ENCODE peak calls at places on chromosomes 3 and 15, in four cellular contexts. One of them, this sample, is unnamed.

GRCh38 chr15:85974742-85975141 is 104.9 kb upstream of the AGBL1 start:
- DNase-seq in coronary artery: no peak
- DNase-seq in stomach: no peak
- DNase-seq in GM06990: no peak
- DNase-seq in this sample: no peak

GRCh38 chr15:89836255-89837133 is 21.8 kb upstream of the ANPEP start:
- DNase-seq in coronary artery: no peak
- DNase-seq in stomach: no peak
- DNase-seq in GM06990: no peak
- DNase-seq in this sample: no peak

GRCh38 chr3:40690696-40691597 is 166.2 kb downstream of the ZNF621 start:
- DNase-seq in coronary artery: peak
- DNase-seq in stomach: peak
- DNase-seq in GM06990: no peak
- DNase-seq in this sample: no peak

GRCh38 chr15:90095521-90095959 is 6.7 kb downstream of the IDH2 start:
- DNase-seq in coronary artery: no peak
- DNase-seq in stomach: peak
- DNase-seq in GM06990: no peak
- DNase-seq in this sample: no peak

GRCh38 chr15:56824174-56824573 is 90.9 kb upstream of the ZNF280D start:
- DNase-seq in coronary artery: no peak
- DNase-seq in stomach: no peak
- DNase-seq in GM06990: no peak
- DNase-seq in this sample: no peak

GRCh38 chr3:104412608-104413580 is 953.8 kb upstream of the ALCAM start:
- DNase-seq in coronary artery: no peak
- DNase-seq in stomach: no peak
- DNase-seq in GM06990: no peak
- DNase-seq in this sample: no peak

GRCh38 chr3:85193565-85193964 is 234.8 kb downstream of the CADM2 start:
- DNase-seq in coronary artery: no peak
- DNase-seq in stomach: no peak
- DNase-seq in GM06990: no peak
- DNase-seq in this sample: no peak

GRCh38 chr3:179713643-179714090 is 60.8 kb downstream of the USP13 start:
- DNase-seq in coronary artery: no peak
- DNase-seq in stomach: no peak
- DNase-seq in GM06990: no peak
- DNase-seq in this sample: no peak

GRCh38 chr3:132360717-132361116 is 43.5 kb downstream of the ACP3 start:
- DNase-seq in coronary artery: no peak
- DNase-seq in stomach: no peak
- DNase-seq in GM06990: no peak
- DNase-seq in this sample: no peak

GRCh38 chr3:115833074-115833473 is 209.8 kb downstream of the GAP43 start:
- DNase-seq in coronary artery: no peak
- DNase-seq in stomach: no peak
- DNase-seq in GM06990: no peak
- DNase-seq in this sample: no peak

GRCh38 chr3:52518723-52519444 is 14.8 kb downstream of the NT5DC2 start:
- DNase-seq in coronary artery: no peak
- DNase-seq in stomach: peak
- DNase-seq in GM06990: no peak
- DNase-seq in this sample: no peak

GRCh38 chr3:118187221-118187620 is 847.4 kb downstream of the IGSF11 start:
- DNase-seq in coronary artery: no peak
- DNase-seq in stomach: no peak
- DNase-seq in GM06990: no peak
- DNase-seq in this sample: no peak

GRCh38 chr15:29138260-29138659 is 131.4 kb downstream of the NSMCE3 start:
- DNase-seq in coronary artery: no peak
- DNase-seq in stomach: no peak
- DNase-seq in GM06990: no peak
- DNase-seq in this sample: no peak

GRCh38 chr3:142645236-142645793 is 49.1 kb downstream of the PLS1 start:
- DNase-seq in coronary artery: no peak
- DNase-seq in stomach: no peak
- DNase-seq in GM06990: no peak
- DNase-seq in this sample: no peak

GRCh38 chr3:105355355-105356063 is 11.2 kb upstream of the ALCAM start:
- DNase-seq in coronary artery: no peak
- DNase-seq in stomach: no peak
- DNase-seq in GM06990: no peak
- DNase-seq in this sample: no peak

GRCh38 chr3:191065183-191065805 is 133.7 kb upstream of the OSTN start:
- DNase-seq in coronary artery: no peak
- DNase-seq in stomach: no peak
- DNase-seq in GM06990: no peak
- DNase-seq in this sample: no peak

GRCh38 chr3:132605374-132605792 is 8.3 kb downstream of the ACKR4 start:
- DNase-seq in coronary artery: no peak
- DNase-seq in stomach: no peak
- DNase-seq in GM06990: no peak
- DNase-seq in this sample: no peak

GRCh38 chr15:38255690-38256089 is 3.1 kb downstream of the SPRED1 start:
- DNase-seq in coronary artery: no peak
- DNase-seq in stomach: no peak
- DNase-seq in GM06990: no peak
- DNase-seq in this sample: no peak

GRCh38 chr15:62059818-62060115 is 480 bp downstream of the VPS13C start:
- DNase-seq in coronary artery: no peak
- DNase-seq in stomach: peak
- DNase-seq in GM06990: peak
- DNase-seq in this sample: peak

GRCh38 chr15:78210349-78210717 is 24.0 kb downstream of the ACSBG1 start:
- DNase-seq in coronary artery: no peak
- DNase-seq in stomach: peak
- DNase-seq in GM06990: no peak
- DNase-seq in this sample: no peak

GRCh38 chr15:25655168-25655956 is 207.8 kb downstream of the ATP10A start:
- DNase-seq in coronary artery: no peak
- DNase-seq in stomach: no peak
- DNase-seq in GM06990: no peak
- DNase-seq in this sample: no peak

GRCh38 chr3:72862314-72863090 is 14.3 kb upstream of the SHQ1 start:
- DNase-seq in coronary artery: no peak
- DNase-seq in stomach: no peak
- DNase-seq in GM06990: no peak
- DNase-seq in this sample: no peak

GRCh38 chr3:146680602-146681001 is 75.5 kb upstream of the PLSCR5 start:
- DNase-seq in coronary artery: no peak
- DNase-seq in stomach: no peak
- DNase-seq in GM06990: no peak
- DNase-seq in this sample: no peak

GRCh38 chr15:50181983-50182232 is at the start of gene SLC27A2:
- DNase-seq in coronary artery: no peak
- DNase-seq in stomach: peak
- DNase-seq in GM06990: no peak
- DNase-seq in this sample: no peak

GRCh38 chr3:56919137-56919796 is 117.5 kb upstream of the ARHGEF3 start:
- DNase-seq in coronary artery: no peak
- DNase-seq in stomach: no peak
- DNase-seq in GM06990: peak
- DNase-seq in this sample: no peak

GRCh38 chr15:55005679-55006078 is 191.1 kb downstream of the RSL24D1 start:
- DNase-seq in coronary artery: no peak
- DNase-seq in stomach: no peak
- DNase-seq in GM06990: no peak
- DNase-seq in this sample: no peak

GRCh38 chr15:60121845-60122244 is 117.7 kb downstream of the FOXB1 start:
- DNase-seq in coronary artery: no peak
- DNase-seq in stomach: no peak
- DNase-seq in GM06990: peak
- DNase-seq in this sample: no peak

GRCh38 chr3:106326941-106327765 is 458.3 kb upstream of the CBLB start:
- DNase-seq in coronary artery: no peak
- DNase-seq in stomach: no peak
- DNase-seq in GM06990: no peak
- DNase-seq in this sample: no peak

GRCh38 chr3:24396338-24396737 is 98.3 kb downstream of the THRB start:
- DNase-seq in coronary artery: no peak
- DNase-seq in stomach: no peak
- DNase-seq in GM06990: no peak
- DNase-seq in this sample: no peak

GRCh38 chr3:142228964-142229363 is 3.6 kb upstream of the GK5 start:
- DNase-seq in coronary artery: no peak
- DNase-seq in stomach: no peak
- DNase-seq in GM06990: no peak
- DNase-seq in this sample: no peak

GRCh38 chr15:40065166-40065565 is 26.2 kb upstream of the SRP14 start:
- DNase-seq in coronary artery: no peak
- DNase-seq in stomach: no peak
- DNase-seq in GM06990: no peak
- DNase-seq in this sample: no peak

GRCh38 chr3:37816271-37816670 is 45.4 kb upstream of the CTDSPL start:
- DNase-seq in coronary artery: no peak
- DNase-seq in stomach: no peak
- DNase-seq in GM06990: no peak
- DNase-seq in this sample: no peak

GRCh38 chr15:72382146-72382545 is 6.3 kb upstream of the HEXA start:
- DNase-seq in coronary artery: no peak
- DNase-seq in stomach: no peak
- DNase-seq in GM06990: no peak
- DNase-seq in this sample: no peak
- TF ChIP-seq CTCF in coronary artery: no peak
- TF ChIP-seq CTCF in stomach: peak
- TF ChIP-seq CTCF in GM06990: peak
- TF ChIP-seq CTCF in this sample: no peak

DNA sequence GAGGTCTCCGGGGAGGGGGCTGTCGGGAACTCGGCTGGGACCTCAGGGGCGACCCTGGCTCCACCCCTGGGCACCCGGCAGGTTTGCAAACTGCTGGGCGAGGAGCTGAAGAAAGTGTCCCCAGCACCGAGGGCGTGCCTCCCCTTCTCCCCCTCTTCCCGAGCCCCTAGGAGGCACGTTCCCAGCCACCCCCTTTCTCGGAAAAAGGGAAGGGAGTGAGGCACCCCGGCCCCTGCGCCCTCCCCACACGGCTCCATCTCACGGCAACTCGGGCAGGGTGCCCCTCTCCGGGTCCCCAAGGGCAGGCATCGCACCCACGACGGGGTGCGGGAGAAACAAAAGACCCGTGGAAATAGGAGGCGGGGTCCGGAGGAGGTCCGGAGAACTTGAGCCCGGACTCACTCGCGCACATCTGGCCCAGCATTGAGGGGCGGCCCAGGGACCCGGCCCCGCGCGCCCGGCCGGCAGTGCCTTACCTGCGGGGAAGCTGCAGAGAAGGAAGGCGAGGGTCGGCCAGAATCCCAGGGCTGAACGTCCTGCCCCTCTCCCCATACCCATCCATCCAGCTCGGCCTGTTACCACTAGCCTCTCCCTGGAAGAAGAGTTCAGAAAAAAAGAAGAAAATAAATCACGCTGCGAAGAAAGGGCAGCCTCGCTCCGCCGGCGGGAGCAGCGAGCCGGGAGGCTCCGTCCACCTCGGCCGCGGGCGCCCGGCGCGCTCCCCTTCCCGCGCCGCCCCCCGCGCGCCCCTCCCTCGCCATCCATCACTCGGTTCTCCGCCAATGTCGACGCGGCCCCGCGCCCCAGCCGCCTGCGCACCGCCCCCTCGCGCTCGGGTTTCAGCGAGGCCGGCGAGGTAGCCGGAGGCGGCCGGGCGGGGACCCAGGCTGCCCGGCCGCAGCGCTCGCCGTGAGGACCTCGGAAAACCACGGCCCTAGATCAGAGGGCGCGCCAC is 16.3 kb downstream of the RGMA start:
- DNase-seq in coronary artery: no peak
- DNase-seq in stomach: peak
- DNase-seq in GM06990: no peak
- DNase-seq in this sample: no peak
- TF ChIP-seq CTCF in coronary artery: no peak
- TF ChIP-seq CTCF in stomach: no peak
- TF ChIP-seq CTCF in GM06990: no peak
- TF ChIP-seq CTCF in this sample: no peak

DNA sequence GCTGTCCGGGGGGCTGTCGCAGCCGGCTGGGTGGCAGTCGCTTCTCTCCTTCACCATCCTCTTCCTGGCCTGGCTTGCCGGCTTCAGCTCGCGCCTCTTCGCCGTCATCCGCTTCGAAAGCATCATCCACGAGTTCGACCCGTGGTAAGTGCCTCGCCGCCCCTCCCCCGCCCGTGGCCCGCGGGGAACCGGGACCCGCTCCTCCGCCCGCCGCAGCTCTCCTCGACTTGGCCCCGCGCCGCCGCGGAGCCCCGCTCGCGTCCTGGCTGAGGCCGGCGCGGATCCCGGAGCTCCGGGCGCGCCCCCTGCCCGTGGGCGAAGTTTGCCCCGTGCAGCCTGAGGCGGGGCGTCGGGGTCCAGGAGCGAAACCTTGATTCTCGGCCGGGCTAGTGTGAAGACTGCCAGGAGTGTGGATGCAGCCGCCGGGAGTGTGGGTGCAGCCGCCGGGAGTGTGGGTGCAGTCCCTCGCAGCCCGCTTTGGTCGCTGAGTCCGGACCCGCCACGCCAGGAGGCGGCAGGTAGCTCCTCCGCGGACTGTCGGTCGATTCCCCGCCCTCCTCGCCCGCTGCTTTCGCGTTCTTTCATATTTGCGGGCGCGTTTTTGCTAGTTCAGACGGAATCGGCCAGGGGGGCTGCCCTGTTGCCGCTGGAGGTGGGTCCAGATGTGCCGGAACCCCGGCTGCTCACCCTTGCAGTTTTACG is 595 bp downstream of the STT3B start:
- DNase-seq in coronary artery: peak
- DNase-seq in stomach: peak
- DNase-seq in GM06990: peak
- DNase-seq in this sample: peak
- TF ChIP-seq CTCF in coronary artery: no peak
- TF ChIP-seq CTCF in stomach: no peak
- TF ChIP-seq CTCF in GM06990: no peak
- TF ChIP-seq CTCF in this sample: no peak

DNA sequence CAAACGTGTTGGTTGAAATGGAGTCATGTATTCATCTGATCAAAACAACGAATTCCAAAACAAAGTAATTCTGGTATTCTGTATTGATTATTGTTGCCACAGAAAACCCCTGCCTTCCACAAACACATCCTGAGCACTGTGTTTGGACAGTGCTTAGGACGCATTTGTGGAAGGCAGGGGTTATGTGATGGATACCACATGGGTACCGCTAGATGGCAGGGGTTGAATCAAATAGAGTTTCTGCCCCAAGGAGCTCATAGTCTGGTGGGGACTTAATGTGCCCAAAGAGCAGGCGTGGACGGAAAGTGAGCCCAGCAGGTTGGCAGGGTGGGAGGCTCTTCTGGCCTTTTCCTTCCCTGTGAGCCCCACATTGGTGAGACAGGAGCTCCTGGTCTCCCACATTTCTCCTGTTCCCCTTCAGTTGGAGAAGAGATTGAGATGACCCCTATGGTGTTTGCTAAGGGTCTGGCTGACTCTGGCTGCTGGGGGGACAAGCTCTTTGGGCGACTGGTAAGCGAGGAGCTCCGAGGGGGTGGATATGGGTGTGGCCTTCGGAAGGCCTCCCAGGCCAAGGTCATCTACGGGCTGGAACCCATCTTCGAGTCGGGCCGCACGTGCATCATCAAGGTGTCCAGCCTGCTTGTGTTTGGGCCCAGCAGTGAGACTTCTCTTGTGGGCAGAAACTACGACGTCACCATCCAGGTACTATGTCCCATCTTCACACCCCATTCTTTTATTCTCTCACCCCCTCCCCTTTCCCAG is 22.1 kb upstream of the SLC28A1 start:
- DNase-seq in coronary artery: no peak
- DNase-seq in stomach: no peak
- DNase-seq in GM06990: no peak
- DNase-seq in this sample: no peak
- TF ChIP-seq CTCF in coronary artery: no peak
- TF ChIP-seq CTCF in stomach: no peak
- TF ChIP-seq CTCF in GM06990: no peak
- TF ChIP-seq CTCF in this sample: no peak